ENCODE peak calls at places on chromosomes 12 and 14, in seven cellular contexts. One of them, this sample, is unnamed. For H3K4me1, the result is how much of the 10 kb centered on the place peaks cover.

GRCh38 chr12:110281549-110282342 is 699 bp downstream of the ATP2A2 start:
- DNase-seq in tibial artery: peak
- DNase-seq in A673: peak
- DNase-seq in H9: peak
- DNase-seq in mucosa of descending colon: peak
- DNase-seq in mesenchymal stem cell: peak
- DNase-seq in endodermal cell: peak
- DNase-seq in this sample: peak

GRCh38 chr14:103130965-103131364 is 7.7 kb downstream of the TNFAIP2 start:
- DNase-seq in endodermal cell: no peak
- DNase-seq in tibial artery: no peak
- DNase-seq in H9: no peak
- DNase-seq in mucosa of descending colon: no peak
- DNase-seq in A673: peak
- DNase-seq in mesenchymal stem cell: no peak
- DNase-seq in this sample: no peak

GRCh38 chr12:70571705-70572269 is 65.4 kb downstream of the PTPRB start:
- DNase-seq in endodermal cell: no peak
- DNase-seq in mesenchymal stem cell: peak
- DNase-seq in A673: peak
- DNase-seq in mucosa of descending colon: no peak
- DNase-seq in H9: no peak
- DNase-seq in tibial artery: no peak
- DNase-seq in this sample: no peak

GRCh38 chr12:47905313-47905730 is 528 bp upstream of the VDR start:
- DNase-seq in endodermal cell: peak
- DNase-seq in H9: peak
- DNase-seq in mesenchymal stem cell: peak
- DNase-seq in mucosa of descending colon: peak
- DNase-seq in A673: no peak
- DNase-seq in tibial artery: peak
- DNase-seq in this sample: no peak

GRCh38 chr12:11658796-11659195 is 9.3 kb downstream of the ETV6 start:
- DNase-seq in tibial artery: no peak
- DNase-seq in H9: no peak
- DNase-seq in A673: peak
- DNase-seq in endodermal cell: peak
- DNase-seq in mucosa of descending colon: no peak
- DNase-seq in mesenchymal stem cell: peak
- DNase-seq in this sample: no peak

GRCh38 chr12:108798551-108799221 is 58.7 kb downstream of the SSH1 start:
- DNase-seq in mesenchymal stem cell: peak
- DNase-seq in mucosa of descending colon: peak
- DNase-seq in tibial artery: no peak
- DNase-seq in A673: no peak
- DNase-seq in H9: no peak
- DNase-seq in endodermal cell: no peak
- DNase-seq in this sample: no peak

GRCh38 chr12:22856120-22856699 is 231.2 kb downstream of the ETNK1 start:
- DNase-seq in mesenchymal stem cell: peak
- DNase-seq in tibial artery: no peak
- DNase-seq in endodermal cell: no peak
- DNase-seq in H9: no peak
- DNase-seq in A673: peak
- DNase-seq in mucosa of descending colon: no peak
- DNase-seq in this sample: no peak

GRCh38 chr14:85443001-85443400 is 86.9 kb upstream of the FLRT2 start:
- DNase-seq in H9: no peak
- DNase-seq in A673: no peak
- DNase-seq in mesenchymal stem cell: no peak
- DNase-seq in endodermal cell: no peak
- DNase-seq in tibial artery: no peak
- DNase-seq in mucosa of descending colon: no peak
- DNase-seq in this sample: no peak

GRCh38 chr12:100151769-100152168 is 9.1 kb upstream of the BLTP3B start:
- DNase-seq in mucosa of descending colon: no peak
- DNase-seq in mesenchymal stem cell: no peak
- DNase-seq in tibial artery: no peak
- DNase-seq in A673: no peak
- DNase-seq in endodermal cell: peak
- DNase-seq in H9: peak
- DNase-seq in this sample: no peak

GRCh38 chr12:103177624-103178023 is 220.2 kb downstream of the ASCL1 start:
- DNase-seq in mucosa of descending colon: no peak
- DNase-seq in mesenchymal stem cell: no peak
- DNase-seq in H9: no peak
- DNase-seq in tibial artery: no peak
- DNase-seq in A673: no peak
- DNase-seq in endodermal cell: no peak
- DNase-seq in this sample: peak

GRCh38 chr12:14260011-14260993 is 105.2 kb upstream of the ATF7IP start:
- DNase-seq in mesenchymal stem cell: peak
- DNase-seq in endodermal cell: peak
- DNase-seq in H9: peak
- DNase-seq in tibial artery: peak
- DNase-seq in A673: peak
- DNase-seq in mucosa of descending colon: peak
- DNase-seq in this sample: no peak

GRCh38 chr12:26122681-26123481 is 2.0 kb downstream of the BHLHE41 start:
- DNase-seq in H9: peak
- DNase-seq in endodermal cell: peak
- DNase-seq in mucosa of descending colon: peak
- DNase-seq in A673: peak
- DNase-seq in tibial artery: peak
- DNase-seq in mesenchymal stem cell: peak
- DNase-seq in this sample: peak

GRCh38 chr12:46267618-46268348 is 1.1 kb downstream of the SLC38A1 start:
- DNase-seq in tibial artery: no peak
- DNase-seq in mucosa of descending colon: peak
- DNase-seq in H9: no peak
- DNase-seq in A673: peak
- DNase-seq in endodermal cell: peak
- DNase-seq in mesenchymal stem cell: peak
- DNase-seq in this sample: no peak

GRCh38 chr12:80195143-80195726 is 95.9 kb downstream of the OTOGL start:
- DNase-seq in A673: peak
- DNase-seq in endodermal cell: peak
- DNase-seq in mucosa of descending colon: no peak
- DNase-seq in mesenchymal stem cell: peak
- DNase-seq in tibial artery: no peak
- DNase-seq in H9: peak
- DNase-seq in this sample: peak

GRCh38 chr12:46494424-46494823 is 121.9 kb upstream of the SLC38A2 start:
- DNase-seq in H9: no peak
- DNase-seq in A673: peak
- DNase-seq in mesenchymal stem cell: peak
- DNase-seq in endodermal cell: no peak
- DNase-seq in tibial artery: no peak
- DNase-seq in mucosa of descending colon: no peak
- DNase-seq in this sample: no peak

GRCh38 chr12:51820721-51821422 is 27.6 kb downstream of the FIGNL2 start:
- DNase-seq in A673: peak
- DNase-seq in mesenchymal stem cell: no peak
- DNase-seq in endodermal cell: peak
- DNase-seq in mucosa of descending colon: peak
- DNase-seq in H9: peak
- DNase-seq in tibial artery: no peak
- DNase-seq in this sample: peak

GRCh38 chr14:75223664-75224154 is 47.3 kb upstream of the TMED10 start:
- DNase-seq in A673: no peak
- DNase-seq in mesenchymal stem cell: peak
- DNase-seq in tibial artery: no peak
- DNase-seq in H9: peak
- DNase-seq in mucosa of descending colon: no peak
- DNase-seq in endodermal cell: peak
- DNase-seq in this sample: no peak

GRCh38 chr12:50765325-50765911 is 1.5 kb downstream of the ATF1 start:
- DNase-seq in mucosa of descending colon: no peak
- DNase-seq in mesenchymal stem cell: peak
- DNase-seq in tibial artery: no peak
- DNase-seq in H9: peak
- DNase-seq in A673: peak
- DNase-seq in endodermal cell: peak
- DNase-seq in this sample: peak

GRCh38 chr12:6792522-6793201 is 3.3 kb downstream of the CD4 start:
- DNase-seq in mesenchymal stem cell: peak
- DNase-seq in endodermal cell: no peak
- DNase-seq in H9: no peak
- DNase-seq in A673: no peak
- DNase-seq in mucosa of descending colon: no peak
- DNase-seq in tibial artery: peak
- DNase-seq in this sample: no peak

GRCh38 chr12:27555928-27556778 is 32.1 kb downstream of the PPFIBP1 start:
- DNase-seq in mesenchymal stem cell: peak
- DNase-seq in H9: no peak
- DNase-seq in mucosa of descending colon: no peak
- DNase-seq in endodermal cell: no peak
- DNase-seq in A673: no peak
- DNase-seq in tibial artery: no peak
- DNase-seq in this sample: no peak
- H3K4me1 ChIP-seq in mesenchymal stem cell: under half
- H3K4me1 ChIP-seq in H9: under half
- H3K4me1 ChIP-seq in mucosa of descending colon: under half
- H3K4me1 ChIP-seq in endodermal cell: under half
- H3K4me1 ChIP-seq in A673: under half
- H3K4me1 ChIP-seq in tibial artery: under half
- H3K4me1 ChIP-seq in this sample: under half

GRCh38 chr12:57196439-57196838 is 20.2 kb upstream of the NXPH4 start:
- DNase-seq in mesenchymal stem cell: no peak
- DNase-seq in endodermal cell: no peak
- DNase-seq in mucosa of descending colon: no peak
- DNase-seq in A673: no peak
- DNase-seq in H9: no peak
- DNase-seq in tibial artery: no peak
- DNase-seq in this sample: no peak

GRCh38 chr12:57199191-57199590 is 17.4 kb upstream of the NXPH4 start:
- DNase-seq in H9: no peak
- DNase-seq in tibial artery: no peak
- DNase-seq in A673: no peak
- DNase-seq in endodermal cell: no peak
- DNase-seq in mucosa of descending colon: no peak
- DNase-seq in mesenchymal stem cell: no peak
- DNase-seq in this sample: no peak

GRCh38 chr12:57196956-57197355 is 19.6 kb upstream of the NXPH4 start:
- DNase-seq in mesenchymal stem cell: no peak
- DNase-seq in tibial artery: no peak
- DNase-seq in A673: no peak
- DNase-seq in H9: no peak
- DNase-seq in endodermal cell: no peak
- DNase-seq in mucosa of descending colon: no peak
- DNase-seq in this sample: no peak

GRCh38 chr12:57200497-57200896 is 16.1 kb upstream of the NXPH4 start:
- DNase-seq in endodermal cell: no peak
- DNase-seq in mesenchymal stem cell: no peak
- DNase-seq in tibial artery: no peak
- DNase-seq in mucosa of descending colon: no peak
- DNase-seq in A673: no peak
- DNase-seq in H9: no peak
- DNase-seq in this sample: no peak

GRCh38 chr12:57198329-57198728 is 18.3 kb upstream of the NXPH4 start:
- DNase-seq in mucosa of descending colon: no peak
- DNase-seq in mesenchymal stem cell: no peak
- DNase-seq in A673: no peak
- DNase-seq in H9: no peak
- DNase-seq in endodermal cell: no peak
- DNase-seq in tibial artery: no peak
- DNase-seq in this sample: no peak
- H3K4me1 ChIP-seq in mucosa of descending colon: under half
- H3K4me1 ChIP-seq in mesenchymal stem cell: under half
- H3K4me1 ChIP-seq in A673: under half
- H3K4me1 ChIP-seq in H9: under half
- H3K4me1 ChIP-seq in endodermal cell: under half
- H3K4me1 ChIP-seq in tibial artery: under half
- H3K4me1 ChIP-seq in this sample: under half

GRCh38 chr12:96201272-96202227 is 7.4 kb downstream of the ELK3 start:
- DNase-seq in mesenchymal stem cell: peak
- DNase-seq in mucosa of descending colon: no peak
- DNase-seq in tibial artery: no peak
- DNase-seq in endodermal cell: peak
- DNase-seq in A673: no peak
- DNase-seq in H9: no peak
- DNase-seq in this sample: no peak

GRCh38 chr12:96205909-96206308 is 11.7 kb downstream of the ELK3 start:
- DNase-seq in A673: no peak
- DNase-seq in endodermal cell: no peak
- DNase-seq in mucosa of descending colon: no peak
- DNase-seq in H9: no peak
- DNase-seq in mesenchymal stem cell: no peak
- DNase-seq in tibial artery: no peak
- DNase-seq in this sample: no peak

GRCh38 chr12:96206957-96207356 is 12.8 kb downstream of the ELK3 start:
- DNase-seq in endodermal cell: no peak
- DNase-seq in mucosa of descending colon: no peak
- DNase-seq in H9: no peak
- DNase-seq in tibial artery: no peak
- DNase-seq in mesenchymal stem cell: no peak
- DNase-seq in A673: no peak
- DNase-seq in this sample: no peak

GRCh38 chr12:96208346-96208745 is 14.2 kb downstream of the ELK3 start:
- DNase-seq in endodermal cell: no peak
- DNase-seq in tibial artery: no peak
- DNase-seq in H9: no peak
- DNase-seq in A673: no peak
- DNase-seq in mucosa of descending colon: no peak
- DNase-seq in mesenchymal stem cell: peak
- DNase-seq in this sample: no peak

DNA sequence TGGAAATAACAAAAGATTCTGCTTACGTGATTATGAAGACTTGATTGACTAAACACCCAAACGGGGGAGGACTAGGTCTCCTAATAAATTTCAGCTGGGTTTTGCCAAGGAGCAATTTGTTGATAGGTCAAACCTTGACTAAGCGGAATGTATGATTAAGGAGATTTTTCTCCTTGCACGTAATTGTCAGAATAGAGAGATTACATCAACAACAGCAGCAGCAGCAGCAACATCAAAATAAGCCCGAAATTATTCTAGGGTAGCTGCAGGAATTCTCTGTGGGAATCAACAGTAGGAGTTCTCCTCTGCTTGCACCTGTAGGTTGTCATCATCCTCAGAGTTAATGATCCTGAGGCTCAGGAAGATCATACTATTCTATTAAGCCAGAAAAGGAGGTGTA is 10.2 kb downstream of the ELK3 start:
- DNase-seq in endodermal cell: no peak
- DNase-seq in mesenchymal stem cell: no peak
- DNase-seq in mucosa of descending colon: no peak
- DNase-seq in H9: no peak
- DNase-seq in A673: no peak
- DNase-seq in tibial artery: no peak
- DNase-seq in this sample: no peak
- H3K4me1 ChIP-seq in endodermal cell: under half
- H3K4me1 ChIP-seq in mesenchymal stem cell: under half
- H3K4me1 ChIP-seq in mucosa of descending colon: under half
- H3K4me1 ChIP-seq in H9: under half
- H3K4me1 ChIP-seq in A673: under half
- H3K4me1 ChIP-seq in tibial artery: under half
- H3K4me1 ChIP-seq in this sample: under half

DNA sequence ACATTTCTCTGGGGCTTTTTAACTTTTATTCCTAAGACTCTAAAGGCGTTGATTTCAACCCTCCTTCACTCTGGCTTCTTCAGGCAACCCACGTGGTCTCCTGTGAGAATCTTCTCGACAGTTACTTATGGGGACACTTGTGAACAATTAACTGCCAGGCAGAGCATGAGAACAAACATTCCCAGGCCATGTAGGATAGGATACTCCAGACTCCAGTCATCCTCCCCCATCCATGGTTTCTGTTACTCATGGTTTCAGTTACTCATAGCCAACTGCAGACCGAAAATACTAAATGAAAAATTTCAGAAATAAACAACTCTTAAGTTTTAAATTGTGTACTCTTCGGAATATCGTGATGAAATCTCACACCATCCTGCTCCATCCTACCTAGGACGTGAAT is 19.5 kb downstream of the GPR68 start:
- DNase-seq in endodermal cell: no peak
- DNase-seq in mucosa of descending colon: no peak
- DNase-seq in mesenchymal stem cell: peak
- DNase-seq in A673: no peak
- DNase-seq in tibial artery: no peak
- DNase-seq in H9: no peak
- DNase-seq in this sample: no peak
- H3K4me1 ChIP-seq in endodermal cell: under half
- H3K4me1 ChIP-seq in mucosa of descending colon: under half
- H3K4me1 ChIP-seq in mesenchymal stem cell: under half
- H3K4me1 ChIP-seq in A673: under half
- H3K4me1 ChIP-seq in tibial artery: under half
- H3K4me1 ChIP-seq in H9: under half
- H3K4me1 ChIP-seq in this sample: under half

This sample was measured in BE2C.